ENCODE peak calls at places on chromosomes 11 and 22, in seven cellular contexts. S is heart right ventricle, N is endothelial cell of umbilical vein, A is hepatocyte, U is heart left ventricle, B is neural progenitor cell, W is fibroblast of lung. T is an unnamed sample. For H3K4me1 and H3K27me3, the result is how much of the 10 kb centered on the place peaks cover.

GRCh38 chr11:36164522-36165250 is 124.5 kb downstream of the COMMD9 start:
- DNase-seq in S (no peak), N (peak), A (no peak), U (no peak), B (no peak), W (no peak), T (no peak)

GRCh38 chr11:83363280-83363679 is 77.1 kb upstream of the CCDC90B start:
- DNase-seq in S (no peak), N (no peak), A (no peak), U (no peak), B (peak), W (no peak), T (no peak)

GRCh38 chr11:19032990-19033389 is 27.5 kb downstream of the MRGPRX2 start:
- DNase-seq in S (no peak), N (no peak), A (no peak), U (no peak), B (no peak), W (no peak), T (no peak)

GRCh38 chr11:1839924-1840779 is 1.4 kb downstream of the TNNI2 start:
- DNase-seq in S (peak), N (no peak), A (no peak), U (peak), B (no peak), W (no peak), T (peak)

GRCh38 chr22:44180706-44181032 is at the start of gene PARVG:
- DNase-seq in S (no peak), N (no peak), A (peak), U (no peak), B (no peak), W (no peak), T (peak)

GRCh38 chr11:22670803-22671202 is 4.4 kb downstream of the GAS2 start:
- DNase-seq in S (no peak), N (peak), A (peak), U (no peak), B (no peak), W (no peak), T (peak)

GRCh38 chr11:44773351-44773965 is 46.7 kb downstream of the TSPAN18 start:
- DNase-seq in S (no peak), N (no peak), A (no peak), U (no peak), B (no peak), W (peak), T (no peak)

GRCh38 chr11:45805305-45806071 is 539 bp downstream of the SLC35C1 start:
- DNase-seq in S (peak), N (peak), A (peak), U (peak), B (peak), W (peak), T (peak)

GRCh38 chr22:29208879-29209623 is 3.4 kb downstream of the EMID1 start:
- DNase-seq in S (no peak), N (no peak), A (no peak), U (no peak), B (no peak), W (no peak), T (no peak)

GRCh38 chr22:30575011-30575671 is 676 bp upstream of the GAL3ST1 start:
- DNase-seq in S (peak), N (no peak), A (peak), U (no peak), B (peak), W (peak), T (no peak)

GRCh38 chr11:8068605-8069221 is 12.3 kb upstream of the TUB start:
- DNase-seq in S (peak), N (peak), A (peak), U (peak), B (no peak), W (peak), T (peak)

GRCh38 chr11:69894126-69895047 is 75.2 kb upstream of the FGF3 start:
- DNase-seq in S (no peak), N (no peak), A (no peak), U (no peak), B (no peak), W (peak), T (no peak)

GRCh38 chr11:127106142-127106541 is 105.6 kb upstream of the KIRREL3 start:
- DNase-seq in S (no peak), N (no peak), A (peak), U (no peak), B (peak), W (no peak), T (peak)

GRCh38 chr22:30325724-30326703 is 727 bp downstream of the TBC1D10A start:
- DNase-seq in S (peak), N (no peak), A (peak), U (no peak), B (peak), W (no peak), T (peak)

GRCh38 chr11:95081412-95081811 is 8.2 kb upstream of the ENDOD1 start:
- DNase-seq in S (peak), N (peak), A (no peak), U (peak), B (peak), W (no peak), T (no peak)

DNA sequence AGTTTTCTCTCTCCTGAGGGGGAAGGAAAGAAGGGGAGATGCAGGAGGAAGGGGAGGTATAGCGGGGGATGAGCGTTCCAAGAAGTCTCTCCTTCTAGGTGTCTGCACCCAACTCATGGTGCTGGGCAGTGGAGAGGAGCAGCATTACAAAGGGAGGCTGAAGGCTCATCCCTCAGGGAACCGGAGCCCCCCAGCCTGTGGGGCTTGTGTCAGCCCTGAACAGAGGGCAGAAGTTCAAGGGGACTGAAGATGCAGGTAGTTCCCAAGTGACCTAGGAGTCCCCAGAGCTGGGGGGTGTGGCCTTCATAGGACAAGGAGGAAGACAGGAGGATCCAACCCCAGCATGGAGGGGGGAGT is 1.8 kb downstream of the C11orf68 start:
- DNase-seq in S (no peak), N (no peak), A (no peak), U (no peak), B (no peak), W (no peak), T (no peak)
- H3K4me1 ChIP-seq in S (half or more), N (half or more), A (under half), U (half or more), B (under half), W (half or more), T (under half)

DNA sequence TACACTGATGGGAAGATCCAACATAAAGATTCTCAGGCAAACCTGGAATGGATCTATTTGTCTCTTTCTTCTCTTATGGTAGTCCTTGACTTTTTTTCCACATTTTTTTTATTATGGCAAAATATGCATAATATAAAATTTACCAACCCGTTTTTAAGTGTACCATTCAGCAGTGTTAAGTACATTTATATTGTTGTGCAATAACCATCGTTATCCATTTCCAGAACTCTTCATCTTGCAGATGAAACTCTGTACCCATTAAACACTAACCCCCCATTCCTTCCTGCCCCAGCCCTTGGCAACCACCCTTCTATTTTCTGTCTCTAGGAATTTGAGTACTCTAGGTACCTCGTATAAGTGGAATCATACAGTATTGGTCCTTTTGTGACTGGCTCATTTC is 99.7 kb downstream of the DSCAML1 start:
- DNase-seq in S (no peak), N (no peak), A (no peak), U (no peak), B (no peak), W (no peak), T (no peak)
- H3K27me3 ChIP-seq in S (under half), N (under half), A (under half), U (under half), B (under half), W (under half), T (under half)

GRCh38 chr22:50203288-50203687 is 2.5 kb downstream of the SELENOO start:
- DNase-seq in S (no peak), N (no peak), A (no peak), U (no peak), B (no peak), W (no peak), T (no peak)
- H3K4me1 ChIP-seq in S (under half), N (under half), A (under half), U (under half), B (under half), W (under half), T (under half)

GRCh38 chr11:6724013-6724412 is 40.9 kb upstream of the MRPL17 start:
- DNase-seq in S (no peak), N (peak), A (no peak), U (no peak), B (no peak), W (no peak), T (no peak)

GRCh38 chr11:6725386-6725896 is 42.3 kb upstream of the MRPL17 start:
- DNase-seq in S (no peak), N (no peak), A (no peak), U (no peak), B (no peak), W (no peak), T (no peak)

GRCh38 chr11:6719588-6719987 is 36.4 kb upstream of the MRPL17 start:
- DNase-seq in S (no peak), N (no peak), A (no peak), U (no peak), B (no peak), W (no peak), T (no peak)

GRCh38 chr11:6721343-6721742 is 38.2 kb upstream of the MRPL17 start:
- DNase-seq in S (no peak), N (no peak), A (no peak), U (no peak), B (no peak), W (no peak), T (no peak)
- H3K27me3 ChIP-seq in S (under half), N (under half), A (under half), U (under half), B (under half), W (under half), T (under half)

GRCh38 chr11:9797300-9797699 is 133.4 kb downstream of the SWAP70 start:
- DNase-seq in S (no peak), N (no peak), A (no peak), U (no peak), B (no peak), W (no peak), T (no peak)
- H3K4me1 ChIP-seq in S (under half), N (under half), A (under half), U (under half), B (under half), W (under half), T (under half)

GRCh38 chr11:102717280-102717679 is 7.5 kb downstream of the MMP8 start:
- DNase-seq in S (no peak), N (no peak), A (no peak), U (no peak), B (no peak), W (no peak), T (no peak)
- H3K27me3 ChIP-seq in S (under half), N (under half), A (under half), U (under half), B (under half), W (under half), T (under half)

DNA sequence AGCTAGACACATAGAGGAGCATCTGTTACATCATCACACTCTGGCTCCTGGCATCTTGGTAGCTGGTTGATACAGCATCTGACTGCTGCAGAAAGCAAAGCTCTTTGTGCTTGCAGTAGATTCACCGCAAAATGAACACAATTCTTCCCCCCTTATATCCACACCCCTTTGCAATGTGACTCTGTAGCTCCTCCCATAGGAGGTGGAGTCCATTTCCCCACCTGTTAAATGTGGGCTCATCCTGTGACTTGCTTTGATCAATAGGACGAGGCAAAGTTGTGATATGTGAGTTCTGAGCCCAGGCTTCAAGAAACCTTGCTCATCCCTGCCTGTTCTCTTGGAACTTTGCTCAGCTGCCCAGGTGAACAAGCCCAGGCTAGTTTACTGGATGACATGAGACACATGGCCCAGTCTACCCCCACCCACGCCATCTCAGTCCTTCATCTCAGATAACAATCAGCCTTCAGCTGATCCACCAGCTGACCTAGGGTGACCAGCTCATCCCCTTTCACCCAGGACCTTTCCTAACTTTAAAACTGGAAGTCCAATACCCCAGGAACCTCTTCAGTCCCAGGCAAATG is 272.2 kb downstream of the TENM4 start:
- DNase-seq in S (no peak), N (no peak), A (no peak), U (no peak), B (no peak), W (no peak), T (no peak)
- H3K4me1 ChIP-seq in S (under half), N (under half), A (under half), U (under half), B (under half), W (under half), T (under half)

GRCh38 chr22:41917906-41918791 is 3.3 kb upstream of the SHISA8 start:
- DNase-seq in S (peak), N (peak), A (no peak), U (peak), B (no peak), W (peak), T (peak)

GRCh38 chr22:41915783-41916493 is 1.1 kb upstream of the SHISA8 start:
- DNase-seq in S (no peak), N (no peak), A (no peak), U (no peak), B (peak), W (no peak), T (no peak)

GRCh38 chr22:41916745-41917358 is 2.0 kb upstream of the SHISA8 start:
- DNase-seq in S (no peak), N (no peak), A (no peak), U (no peak), B (no peak), W (no peak), T (no peak)

GRCh38 chr22:41919357-41920224 is 4.7 kb upstream of the SHISA8 start:
- DNase-seq in S (peak), N (no peak), A (peak), U (peak), B (peak), W (peak), T (peak)

GRCh38 chr22:41917375-41917905 is 2.6 kb upstream of the SHISA8 start:
- DNase-seq in S (no peak), N (no peak), A (no peak), U (no peak), B (no peak), W (no peak), T (no peak)
- H3K27me3 ChIP-seq in S (half or more), N (under half), A (half or more), U (under half), B (half or more), W (under half), T (under half)

GRCh38 chr11:28232649-28233048 is 124.5 kb downstream of the METTL15 start:
- DNase-seq in S (no peak), N (no peak), A (no peak), U (no peak), B (no peak), W (no peak), T (no peak)
- H3K4me1 ChIP-seq in S (under half), N (under half), A (under half), U (under half), B (under half), W (under half), T (under half)